ENCODE peak calls at places on chromosomes 4 and X, in seven cellular contexts. L is cardiac muscle cell, C is Calu3, K is mucosa of descending colon, Y is endothelial cell, X is BJ, Z is foreskin fibroblast. E is an unnamed sample.

GRCh38 chrX:2829066-2829430 is 318 bp downstream of the GYG2 start:
- DNase-seq in L (peak), C (no peak), K (peak), Y (no peak), X (no peak), Z (no peak), E (no peak)

GRCh38 chrX:47321386-47321785 is 49.0 kb upstream of the ZNF157 start:
- DNase-seq in L (peak), C (no peak), K (no peak), Y (peak), X (no peak), Z (peak), E (no peak)

GRCh38 chr4:168600796-168601583 is 104.1 kb downstream of the PALLD start:
- DNase-seq in L (no peak), C (no peak), K (no peak), Y (no peak), X (no peak), Z (no peak), E (no peak)

GRCh38 chrX:46912673-46913491 is 661 bp downstream of the JADE3 start:
- DNase-seq in L (peak), C (peak), K (peak), Y (peak), X (no peak), Z (peak), E (peak)

GRCh38 chr4:951186-951585 is 18.9 kb downstream of the TMEM175 start:
- DNase-seq in L (peak), C (no peak), K (peak), Y (no peak), X (no peak), Z (no peak), E (no peak)

GRCh38 chr4:86596802-86597201 is 2.7 kb downstream of the PTPN13 start:
- DNase-seq in L (no peak), C (no peak), K (no peak), Y (no peak), X (no peak), Z (peak), E (no peak)

GRCh38 chr4:163679189-163679588 is 184.7 kb downstream of the TMA16 start:
- DNase-seq in L (no peak), C (peak), K (no peak), Y (no peak), X (no peak), Z (no peak), E (peak)

GRCh38 chr4:158169516-158169915 is 3.3 kb downstream of the GASK1B start:
- DNase-seq in L (no peak), C (no peak), K (no peak), Y (no peak), X (no peak), Z (peak), E (no peak)

GRCh38 chr4:88109123-88109864 is 49.1 kb downstream of the ABCG2 start:
- DNase-seq in L (no peak), C (no peak), K (no peak), Y (no peak), X (no peak), Z (no peak), E (no peak)

GRCh38 chr4:675980-676870 is 1.9 kb downstream of the MYL5 start:
- DNase-seq in L (no peak), C (no peak), K (no peak), Y (peak), X (no peak), Z (no peak), E (peak)

GRCh38 chr4:124420166-124420695 is 292.3 kb downstream of the ANKRD50 start:
- DNase-seq in L (no peak), C (no peak), K (no peak), Y (no peak), X (no peak), Z (no peak), E (no peak)

GRCh38 chrX:2935364-2935748 is 6.2 kb upstream of the ARSD start:
- DNase-seq in L (no peak), C (no peak), K (no peak), Y (no peak), X (no peak), Z (peak), E (no peak)

GRCh38 chrX:153782324-153782723 is 1.5 kb downstream of the SRPK3 start:
- DNase-seq in L (no peak), C (no peak), K (no peak), Y (no peak), X (no peak), Z (no peak), E (no peak)

GRCh38 chr4:535181-535923 is 36.3 kb downstream of the PIGG start:
- DNase-seq in L (no peak), C (no peak), K (no peak), Y (no peak), X (no peak), Z (no peak), E (no peak)

GRCh38 chrX:45788941-45789348 is 588.3 kb upstream of the DIPK2B start:
- DNase-seq in L (no peak), C (peak), K (no peak), Y (no peak), X (no peak), Z (peak), E (no peak)

GRCh38 chr4:31360786-31361185 is 640.6 kb downstream of the PCDH7 start:
- DNase-seq in L (no peak), C (no peak), K (no peak), Y (no peak), X (peak), Z (peak), E (no peak)

GRCh38 chr4:51895158-51895557 is 52.2 kb downstream of the DCUN1D4 start:
- DNase-seq in L (no peak), C (no peak), K (no peak), Y (no peak), X (no peak), Z (peak), E (no peak)

GRCh38 chr4:106618920-106619319 is 250.3 kb upstream of the GIMD1 start:
- DNase-seq in L (no peak), C (no peak), K (no peak), Y (no peak), X (no peak), Z (peak), E (no peak)

GRCh38 chrX:46754450-46755075 is 4.4 kb downstream of the SLC9A7 start:
- DNase-seq in L (no peak), C (no peak), K (no peak), Y (no peak), X (no peak), Z (no peak), E (no peak)

GRCh38 chr4:30952526-30953219 is 232.5 kb downstream of the PCDH7 start:
- DNase-seq in L (no peak), C (no peak), K (no peak), Y (no peak), X (no peak), Z (no peak), E (no peak)

GRCh38 chr4:116878280-116878679 is 207.1 kb downstream of the TRAM1L1 start:
- DNase-seq in L (no peak), C (no peak), K (no peak), Y (no peak), X (no peak), Z (no peak), E (no peak)

GRCh38 chrX:134622056-134622812 is 36.0 kb downstream of the PLAC1 start:
- DNase-seq in L (no peak), C (no peak), K (no peak), Y (peak), X (no peak), Z (peak), E (peak)

GRCh38 chrX:71095971-71096701 is 485 bp downstream of the FOXO4 start:
- DNase-seq in L (no peak), C (peak), K (no peak), Y (peak), X (no peak), Z (peak), E (peak)

GRCh38 chr4:10697071-10697470 is 12.5 kb upstream of the CLNK start:
- DNase-seq in L (no peak), C (no peak), K (no peak), Y (no peak), X (no peak), Z (no peak), E (no peak)

GRCh38 chr4:153887217-153887616 is 98.3 kb upstream of the SFRP2 start:
- DNase-seq in L (no peak), C (no peak), K (no peak), Y (no peak), X (no peak), Z (peak), E (no peak)

GRCh38 chr4:124529131-124529530 is 183.4 kb downstream of the ANKRD50 start:
- DNase-seq in L (no peak), C (no peak), K (no peak), Y (no peak), X (peak), Z (peak), E (no peak)

GRCh38 chr4:187929024-187929423 is 66.5 kb upstream of the ZFP42 start:
- DNase-seq in L (no peak), C (no peak), K (no peak), Y (peak), X (no peak), Z (no peak), E (no peak)

GRCh38 chrX:115958687-115959359 is 211.7 kb upstream of the AGTR2 start:
- DNase-seq in L (no peak), C (no peak), K (no peak), Y (no peak), X (no peak), Z (no peak), E (peak)

GRCh38 chr4:159171287-159171686 is 68.4 kb downstream of the RAPGEF2 start:
- DNase-seq in L (no peak), C (peak), K (no peak), Y (no peak), X (no peak), Z (peak), E (no peak)

GRCh38 chr4:128635141-128635911 is 174.2 kb upstream of the JADE1 start:
- DNase-seq in L (peak), C (peak), K (no peak), Y (no peak), X (no peak), Z (peak), E (no peak)

GRCh38 chr4:183157215-183157614 is 58.2 kb downstream of the WWC2 start:
- DNase-seq in L (no peak), C (no peak), K (no peak), Y (no peak), X (no peak), Z (no peak), E (no peak)

GRCh38 chr4:90528551-90528950 is 401.4 kb downstream of the CCSER1 start:
- DNase-seq in L (no peak), C (no peak), K (no peak), Y (no peak), X (no peak), Z (no peak), E (no peak)

GRCh38 chrX:31272472-31272775 is 200.6 kb upstream of the FTHL17 start:
- DNase-seq in L (no peak), C (no peak), K (no peak), Y (no peak), X (no peak), Z (no peak), E (peak)

GRCh38 chr4:88705223-88705622 is 7.6 kb upstream of the NAP1L5 start:
- DNase-seq in L (no peak), C (no peak), K (no peak), Y (no peak), X (no peak), Z (no peak), E (no peak)

GRCh38 chrX:69538321-69538876 is 34.3 kb downstream of the NALF2 start:
- DNase-seq in L (peak), C (peak), K (peak), Y (peak), X (no peak), Z (peak), E (peak)

GRCh38 chrX:97847885-97848679 is 964.4 kb downstream of the RPA4 start:
- DNase-seq in L (no peak), C (no peak), K (peak), Y (no peak), X (no peak), Z (no peak), E (no peak)

DNA sequence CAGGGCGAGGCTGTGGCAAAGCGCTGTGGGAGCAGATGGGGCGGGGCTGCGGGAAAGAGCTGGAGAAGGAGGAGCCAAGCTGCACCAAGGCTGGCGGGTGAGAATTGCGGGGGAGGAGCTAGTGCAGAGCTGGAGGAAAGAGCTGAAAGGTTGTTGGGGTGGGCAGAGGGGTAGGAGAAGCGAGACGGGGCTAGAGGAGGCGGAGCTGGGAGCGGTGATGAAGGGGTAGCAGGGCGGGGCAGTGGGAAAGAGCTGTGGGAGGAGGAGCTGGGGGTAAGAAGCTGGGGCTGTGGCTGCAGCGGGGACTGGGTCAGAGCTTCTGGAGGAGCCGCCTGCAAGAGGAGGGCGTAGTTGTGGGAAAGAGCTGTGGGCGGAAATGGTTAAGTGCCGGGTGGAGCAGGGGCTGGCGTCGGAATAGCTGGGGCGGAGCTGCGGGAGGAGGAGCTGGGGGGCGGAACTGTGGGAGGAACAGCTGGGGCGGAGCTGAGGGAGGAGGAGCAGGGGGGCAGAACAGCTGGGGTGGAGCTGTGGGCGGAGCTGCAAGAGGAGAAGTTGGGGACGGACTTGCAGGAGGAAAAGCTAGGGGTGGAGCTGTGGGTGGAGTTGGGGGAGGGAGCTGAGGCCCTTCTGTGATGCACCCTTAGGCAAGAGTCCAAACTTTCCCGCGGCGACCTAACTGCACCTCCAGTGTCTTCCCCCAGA is 1.9 kb upstream of the EOLA2 start:
- DNase-seq in L (peak), C (peak), K (peak), Y (peak), X (peak), Z (peak), E (peak)
- TF ChIP-seq CTCF in L (no peak), C (peak), K (peak), Y (no peak), X (peak), Z (peak), E (no peak)

GRCh38 chr4:37991623-37992410 is 31.6 kb downstream of the PTTG2 start:
- DNase-seq in L (no peak), C (no peak), K (no peak), Y (no peak), X (no peak), Z (no peak), E (no peak)

GRCh38 chr4:37994569-37994968 is 34.4 kb downstream of the PTTG2 start:
- DNase-seq in L (no peak), C (no peak), K (no peak), Y (no peak), X (no peak), Z (no peak), E (peak)

GRCh38 chr4:37995981-37996770 is 36.0 kb downstream of the PTTG2 start:
- DNase-seq in L (no peak), C (no peak), K (peak), Y (no peak), X (no peak), Z (no peak), E (no peak)

GRCh38 chr4:37995299-37995821 is 35.2 kb downstream of the PTTG2 start:
- DNase-seq in L (no peak), C (no peak), K (no peak), Y (no peak), X (no peak), Z (no peak), E (no peak)

GRCh38 chr4:37993806-37994205 is 33.6 kb downstream of the PTTG2 start:
- DNase-seq in L (no peak), C (no peak), K (no peak), Y (no peak), X (no peak), Z (no peak), E (no peak)
- TF ChIP-seq CTCF in L (no peak), C (no peak), K (no peak), Y (no peak), X (no peak), Z (no peak), E (no peak)

GRCh38 chr4:7845493-7846124 is 94.1 kb downstream of the AFAP1 start:
- DNase-seq in L (no peak), C (no peak), K (no peak), Y (no peak), X (no peak), Z (no peak), E (no peak)
- TF ChIP-seq CTCF in L (peak), C (no peak), K (no peak), Y (no peak), X (no peak), Z (no peak), E (peak)

DNA sequence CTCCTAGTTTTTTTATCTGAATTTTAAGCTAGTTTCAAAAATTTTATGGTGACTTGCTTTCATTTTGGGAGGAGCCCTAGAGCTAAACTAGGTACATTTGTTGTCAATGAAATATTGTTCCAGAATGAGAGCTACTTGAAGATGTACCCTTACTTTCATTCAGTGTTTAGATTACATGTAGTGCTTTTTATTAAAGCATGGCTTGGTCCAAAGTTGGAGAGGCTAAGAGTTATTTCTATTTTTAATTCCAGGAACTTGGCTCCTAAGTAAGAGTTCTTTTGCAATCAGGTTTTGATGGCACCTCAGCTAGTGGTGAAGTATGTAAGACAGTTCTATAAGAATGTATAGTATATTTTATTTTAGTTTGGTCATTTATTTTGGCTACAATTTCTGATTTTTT is 165.5 kb downstream of the PRR32 start:
- DNase-seq in L (no peak), C (no peak), K (no peak), Y (no peak), X (no peak), Z (no peak), E (no peak)
- TF ChIP-seq CTCF in L (no peak), C (no peak), K (no peak), Y (no peak), X (no peak), Z (no peak), E (no peak)

DNA sequence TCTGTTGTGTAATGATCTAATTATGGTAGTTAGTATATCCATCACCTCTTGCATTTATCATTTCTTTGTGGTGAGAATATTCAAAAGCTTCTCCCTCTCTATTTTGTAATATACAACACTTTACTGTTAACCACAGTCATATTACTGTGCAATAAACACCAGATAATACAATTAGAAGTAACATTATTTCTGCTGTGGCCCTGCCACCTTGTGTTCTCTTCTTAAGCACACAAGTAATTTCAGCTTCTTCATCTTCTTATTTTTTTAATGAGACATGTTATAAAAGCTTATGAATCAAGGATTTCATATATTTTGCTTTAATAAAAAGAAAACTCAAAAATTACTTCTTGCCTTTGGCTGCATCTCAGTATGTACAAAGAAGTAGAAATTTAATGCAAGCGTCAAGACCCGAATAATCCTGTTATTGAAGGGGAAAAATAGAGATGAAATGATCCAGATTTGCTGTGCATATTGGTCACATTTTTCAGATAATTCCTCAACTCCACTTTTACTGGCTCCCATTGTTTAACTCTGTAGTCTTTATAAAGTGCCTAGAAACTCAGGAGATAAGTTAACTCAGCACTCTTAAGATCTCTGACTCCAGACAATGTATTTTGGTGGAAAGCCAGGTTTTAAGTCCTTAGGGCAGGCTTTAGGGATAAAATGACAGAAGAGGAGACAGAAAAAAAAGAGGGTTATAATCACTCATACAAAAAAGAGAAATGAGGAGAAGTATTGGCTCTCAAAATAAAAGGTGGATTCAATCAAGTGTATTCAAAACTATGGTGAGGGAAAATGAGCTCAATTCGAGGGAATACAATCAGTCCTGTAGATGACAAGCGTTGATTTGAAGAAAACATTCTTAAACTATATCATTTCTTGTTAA is 675.0 kb upstream of the INTU start:
- DNase-seq in L (no peak), C (no peak), K (no peak), Y (no peak), X (no peak), Z (peak), E (no peak)
- TF ChIP-seq CTCF in L (peak), C (no peak), K (no peak), Y (no peak), X (peak), Z (peak), E (no peak)